ENCODE peak calls at places on chromosomes 5 and 9, in ten cellular contexts. One of them, this sample, is unnamed.

GRCh38 chr5:119930490-119930889 is 301.1 kb downstream of the FAM170A start:
- DNase-seq in A549: no peak
- DNase-seq in vagina: no peak
- DNase-seq in stomach: no peak
- DNase-seq in ovary: no peak
- DNase-seq in tibial nerve: no peak
- DNase-seq in uterus: no peak
- DNase-seq in transverse colon: no peak
- DNase-seq in body of pancreas: no peak
- DNase-seq in HCT116: no peak
- DNase-seq in this sample: no peak

GRCh38 chr5:133251296-133252132 is 199.7 kb downstream of the HSPA4 start:
- DNase-seq in body of pancreas: peak; percentile 72
- DNase-seq in A549: no peak
- DNase-seq in stomach: peak; percentile 81
- DNase-seq in ovary: no peak
- DNase-seq in transverse colon: no peak
- DNase-seq in HCT116: no peak
- DNase-seq in vagina: no peak
- DNase-seq in uterus: no peak
- DNase-seq in tibial nerve: no peak
- DNase-seq in this sample: no peak

GRCh38 chr5:54443264-54443663 is 12.2 kb upstream of the HSPB3 start:
- DNase-seq in HCT116: peak; percentile 8
- DNase-seq in body of pancreas: no peak
- DNase-seq in transverse colon: no peak
- DNase-seq in stomach: no peak
- DNase-seq in uterus: peak; percentile 26
- DNase-seq in tibial nerve: peak; percentile 20
- DNase-seq in A549: peak; percentile 27
- DNase-seq in ovary: no peak
- DNase-seq in vagina: no peak
- DNase-seq in this sample: no peak

GRCh38 chr5:146622391-146622790 is 106.4 kb upstream of the GPR151 start:
- DNase-seq in stomach: no peak
- DNase-seq in tibial nerve: no peak
- DNase-seq in vagina: no peak
- DNase-seq in transverse colon: no peak
- DNase-seq in uterus: no peak
- DNase-seq in ovary: no peak
- DNase-seq in body of pancreas: no peak
- DNase-seq in A549: no peak
- DNase-seq in HCT116: no peak
- DNase-seq in this sample: no peak

GRCh38 chr5:16179511-16179935 is at the start of gene MARCHF11:
- DNase-seq in transverse colon: no peak
- DNase-seq in uterus: no peak
- DNase-seq in A549: no peak
- DNase-seq in tibial nerve: no peak
- DNase-seq in vagina: no peak
- DNase-seq in ovary: no peak
- DNase-seq in body of pancreas: peak; percentile 13
- DNase-seq in HCT116: no peak
- DNase-seq in stomach: no peak
- DNase-seq in this sample: no peak

GRCh38 chr9:5559659-5560058 is 49.3 kb downstream of the PDCD1LG2 start:
- DNase-seq in stomach: no peak
- DNase-seq in uterus: no peak
- DNase-seq in vagina: no peak
- DNase-seq in transverse colon: no peak
- DNase-seq in ovary: no peak
- DNase-seq in tibial nerve: no peak
- DNase-seq in body of pancreas: no peak
- DNase-seq in HCT116: no peak
- DNase-seq in A549: no peak
- DNase-seq in this sample: no peak

GRCh38 chr5:108025009-108025408 is 354.3 kb upstream of the EFNA5 start:
- DNase-seq in tibial nerve: no peak
- DNase-seq in ovary: no peak
- DNase-seq in body of pancreas: no peak
- DNase-seq in uterus: no peak
- DNase-seq in vagina: no peak
- DNase-seq in HCT116: no peak
- DNase-seq in transverse colon: no peak
- DNase-seq in stomach: no peak
- DNase-seq in A549: no peak
- DNase-seq in this sample: no peak

GRCh38 chr9:89815903-89816573 is 211.2 kb downstream of the GADD45G start:
- DNase-seq in vagina: peak; percentile 84
- DNase-seq in A549: no peak
- DNase-seq in ovary: peak; percentile 66
- DNase-seq in body of pancreas: no peak
- DNase-seq in transverse colon: no peak
- DNase-seq in stomach: no peak
- DNase-seq in tibial nerve: no peak
- DNase-seq in uterus: peak; percentile 54
- DNase-seq in HCT116: no peak
- DNase-seq in this sample: peak; percentile 90

GRCh38 chr5:66881475-66882161 is 285.4 kb downstream of the MAST4 start:
- DNase-seq in uterus: peak; percentile 39
- DNase-seq in ovary: no peak
- DNase-seq in A549: no peak
- DNase-seq in HCT116: no peak
- DNase-seq in transverse colon: no peak
- DNase-seq in tibial nerve: no peak
- DNase-seq in body of pancreas: peak; percentile 60
- DNase-seq in stomach: peak; percentile 70
- DNase-seq in vagina: no peak
- DNase-seq in this sample: no peak
- H3K4me3 ChIP-seq in uterus: no peak overlapping the region
- H3K4me3 ChIP-seq in ovary: no peak overlapping the region
- H3K4me3 ChIP-seq in A549: no peak overlapping the region
- H3K4me3 ChIP-seq in HCT116: no peak overlapping the region
- H3K4me3 ChIP-seq in transverse colon: no peak overlapping the region
- H3K4me3 ChIP-seq in tibial nerve: no peak overlapping the region
- H3K4me3 ChIP-seq in body of pancreas: no peak overlapping the region
- H3K4me3 ChIP-seq in stomach: no peak overlapping the region
- H3K4me3 ChIP-seq in vagina: no peak overlapping the region
- H3K4me3 ChIP-seq in this sample: no peak overlapping the region

DNA sequence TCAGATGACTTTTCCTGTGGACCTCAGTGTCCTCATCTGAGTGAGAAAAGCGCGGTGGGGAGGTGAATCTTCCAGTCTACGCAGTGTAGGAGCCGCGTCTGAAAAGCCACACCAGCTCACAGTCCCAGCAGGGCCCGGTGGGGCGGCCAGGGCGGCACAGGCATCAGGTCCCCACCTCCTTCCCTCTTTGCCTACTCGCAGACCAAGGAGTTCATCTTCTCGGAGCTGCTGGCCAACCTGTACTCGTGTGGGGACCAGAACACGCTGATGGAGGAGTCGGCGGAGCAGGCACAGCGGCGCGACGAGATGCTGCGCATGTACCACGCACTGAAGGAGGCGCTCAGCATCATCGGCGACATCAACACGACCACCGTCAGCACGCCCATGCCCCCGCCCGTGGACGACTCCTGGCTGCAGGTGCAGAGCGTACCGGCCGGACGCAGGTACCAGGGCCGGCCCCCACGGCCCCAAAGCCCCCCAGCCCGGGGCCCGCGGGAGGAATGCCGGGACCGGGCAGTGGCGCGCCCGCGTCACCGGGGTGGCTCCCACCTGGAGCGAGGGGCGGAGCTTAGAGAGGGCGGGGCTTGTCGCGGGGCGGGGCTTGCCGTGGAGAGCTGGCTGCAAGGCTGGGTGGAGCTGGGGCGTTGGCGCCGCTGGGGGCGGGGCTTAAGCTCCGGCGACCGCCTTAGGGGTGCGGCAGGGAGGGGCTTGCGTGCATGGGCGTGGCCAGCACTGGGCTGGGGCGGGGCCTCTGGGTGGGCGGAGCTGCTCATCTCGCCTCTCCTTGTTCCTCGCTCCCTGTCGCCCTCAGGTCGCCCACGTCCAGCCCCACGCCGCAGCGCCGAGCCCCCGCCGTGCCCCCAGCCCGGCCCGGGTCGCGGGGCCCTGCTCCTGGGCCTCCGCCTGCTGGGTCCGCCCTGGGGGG is 25.6 kb downstream of the GOLGA2 start:
- DNase-seq in uterus: peak; percentile 65
- DNase-seq in body of pancreas: peak; percentile 96
- DNase-seq in transverse colon: peak; percentile 98
- DNase-seq in stomach: peak; percentile 99
- DNase-seq in HCT116: peak; percentile 87
- DNase-seq in tibial nerve: peak; percentile 84
- DNase-seq in vagina: no peak
- DNase-seq in A549: peak; percentile 60
- DNase-seq in ovary: peak; percentile 70
- DNase-seq in this sample: peak; percentile 81
- H3K27ac ChIP-seq in uterus: no peak overlapping the region
- H3K27ac ChIP-seq in body of pancreas: peak overlapping the region; percentile 32
- H3K27ac ChIP-seq in transverse colon: peak overlapping the region; percentile 48
- H3K27ac ChIP-seq in stomach: peak overlapping the region; percentile 49
- H3K27ac ChIP-seq in HCT116: peak overlapping the region; percentile 84
- H3K27ac ChIP-seq in tibial nerve: no peak overlapping the region
- H3K27ac ChIP-seq in vagina: peak overlapping the region; percentile 4
- H3K27ac ChIP-seq in A549: no peak overlapping the region
- H3K27ac ChIP-seq in ovary: no peak overlapping the region
- H3K27ac ChIP-seq in this sample: no peak overlapping the region

GRCh38 chr9:94164756-94165549 is 80.7 kb downstream of the PTPDC1 start:
- DNase-seq in transverse colon: no peak
- DNase-seq in tibial nerve: no peak
- DNase-seq in vagina: no peak
- DNase-seq in ovary: no peak
- DNase-seq in uterus: no peak
- DNase-seq in body of pancreas: no peak
- DNase-seq in A549: no peak
- DNase-seq in stomach: no peak
- DNase-seq in HCT116: no peak
- DNase-seq in this sample: no peak

GRCh38 chr9:94165592-94166236 is 81.5 kb downstream of the PTPDC1 start:
- DNase-seq in HCT116: peak; percentile 97
- DNase-seq in A549: peak; percentile 99
- DNase-seq in tibial nerve: peak; percentile 89
- DNase-seq in uterus: peak; percentile 98
- DNase-seq in transverse colon: peak; percentile 98
- DNase-seq in vagina: peak; percentile 98
- DNase-seq in stomach: peak; percentile 97
- DNase-seq in body of pancreas: peak; percentile 99
- DNase-seq in ovary: peak; percentile 97
- DNase-seq in this sample: peak; percentile 99

GRCh38 chr9:94167055-94167346 is 82.7 kb downstream of the PTPDC1 start:
- DNase-seq in ovary: no peak
- DNase-seq in stomach: no peak
- DNase-seq in body of pancreas: no peak
- DNase-seq in A549: no peak
- DNase-seq in uterus: no peak
- DNase-seq in transverse colon: no peak
- DNase-seq in tibial nerve: no peak
- DNase-seq in vagina: no peak
- DNase-seq in HCT116: no peak
- DNase-seq in this sample: no peak

GRCh38 chr9:94167376-94167775 is 83.1 kb downstream of the PTPDC1 start:
- DNase-seq in transverse colon: no peak
- DNase-seq in A549: no peak
- DNase-seq in body of pancreas: no peak
- DNase-seq in uterus: no peak
- DNase-seq in stomach: no peak
- DNase-seq in vagina: no peak
- DNase-seq in ovary: no peak
- DNase-seq in HCT116: no peak
- DNase-seq in tibial nerve: no peak
- DNase-seq in this sample: no peak

GRCh38 chr9:94166237-94167054 is 82.2 kb downstream of the PTPDC1 start:
- DNase-seq in vagina: no peak
- DNase-seq in HCT116: peak; percentile 98
- DNase-seq in tibial nerve: peak; percentile 99
- DNase-seq in stomach: peak; percentile 98
- DNase-seq in uterus: peak; percentile 99
- DNase-seq in ovary: peak; percentile 99
- DNase-seq in A549: peak; percentile 94
- DNase-seq in body of pancreas: peak; percentile 99
- DNase-seq in transverse colon: peak; percentile 98
- DNase-seq in this sample: peak; percentile 99
- TF ChIP-seq POLR2A in vagina: no peak
- TF ChIP-seq POLR2A in HCT116: peak; percentile 18
- TF ChIP-seq POLR2A in tibial nerve: peak; percentile 99
- TF ChIP-seq POLR2A in stomach: no peak
- TF ChIP-seq POLR2A in uterus: peak; percentile 97
- TF ChIP-seq POLR2A in ovary: peak; percentile 99
- TF ChIP-seq POLR2A in A549: peak; percentile 78
- TF ChIP-seq POLR2A in body of pancreas: peak; percentile 80
- TF ChIP-seq POLR2A in transverse colon: peak; percentile 79
- TF ChIP-seq POLR2A in this sample: peak; percentile 68

GRCh38 chr5:19352120-19352519 is 635.9 kb downstream of the CDH18 start:
- DNase-seq in ovary: no peak
- DNase-seq in transverse colon: no peak
- DNase-seq in body of pancreas: no peak
- DNase-seq in stomach: no peak
- DNase-seq in A549: no peak
- DNase-seq in HCT116: no peak
- DNase-seq in tibial nerve: no peak
- DNase-seq in uterus: no peak
- DNase-seq in vagina: no peak
- DNase-seq in this sample: no peak
- H3K4me3 ChIP-seq in ovary: no peak overlapping the region
- H3K4me3 ChIP-seq in transverse colon: no peak overlapping the region
- H3K4me3 ChIP-seq in body of pancreas: no peak overlapping the region
- H3K4me3 ChIP-seq in stomach: no peak overlapping the region
- H3K4me3 ChIP-seq in A549: no peak overlapping the region
- H3K4me3 ChIP-seq in HCT116: no peak overlapping the region
- H3K4me3 ChIP-seq in tibial nerve: no peak overlapping the region
- H3K4me3 ChIP-seq in uterus: no peak overlapping the region
- H3K4me3 ChIP-seq in vagina: no peak overlapping the region
- H3K4me3 ChIP-seq in this sample: no peak overlapping the region